ENCODE peak calls at places on chromosomes 16 and 17, in five cellular contexts. X, R, O, K and U are unnamed samples.

GRCh38 chr16:75029854-75030253 is 31.0 kb downstream of the ZNRF1 start:
- DNase-seq in X (no peak), R (no peak), K (no peak), O (no peak), U (no peak)

GRCh38 chr16:53711390-53711789 is 7.4 kb downstream of the FTO start:
- DNase-seq in K (no peak), X (no peak), O (no peak), R (no peak), U (no peak)

GRCh38 chr17:49585422-49586027 is 9.9 kb downstream of the NXPH3 start:
- DNase-seq in R (no peak), K (no peak), O (no peak), X (no peak), U (peak; percentile 63)

GRCh38 chr17:79424471-79425185 is 186.2 kb downstream of the RBFOX3 start:
- DNase-seq in K (no peak), X (no peak), O (no peak), R (no peak), U (no peak)

GRCh38 chr17:18951941-18952842 is at the start of gene SLC5A10:
- DNase-seq in O (no peak), R (no peak), K (no peak), X (no peak), U (no peak)

GRCh38 chr16:974606-975312 is 4.0 kb upstream of the LMF1 start:
- DNase-seq in K (no peak), R (no peak), X (no peak), O (no peak), U (no peak)

GRCh38 chr17:66604381-66604780 is 230.5 kb upstream of the CACNG5 start:
- DNase-seq in K (no peak), O (no peak), X (no peak), R (no peak), U (no peak)

GRCh38 chr16:69482410-69482951 is 58.1 kb downstream of the CYB5B start:
- DNase-seq in R (no peak), K (no peak), O (no peak), X (no peak), U (no peak)

GRCh38 chr17:57868007-57868774 is 18.3 kb upstream of the MRPS23 start:
- DNase-seq in R (peak; percentile 90), O (no peak), K (peak; percentile 20), X (peak; percentile 98), U (no peak)

DNA sequence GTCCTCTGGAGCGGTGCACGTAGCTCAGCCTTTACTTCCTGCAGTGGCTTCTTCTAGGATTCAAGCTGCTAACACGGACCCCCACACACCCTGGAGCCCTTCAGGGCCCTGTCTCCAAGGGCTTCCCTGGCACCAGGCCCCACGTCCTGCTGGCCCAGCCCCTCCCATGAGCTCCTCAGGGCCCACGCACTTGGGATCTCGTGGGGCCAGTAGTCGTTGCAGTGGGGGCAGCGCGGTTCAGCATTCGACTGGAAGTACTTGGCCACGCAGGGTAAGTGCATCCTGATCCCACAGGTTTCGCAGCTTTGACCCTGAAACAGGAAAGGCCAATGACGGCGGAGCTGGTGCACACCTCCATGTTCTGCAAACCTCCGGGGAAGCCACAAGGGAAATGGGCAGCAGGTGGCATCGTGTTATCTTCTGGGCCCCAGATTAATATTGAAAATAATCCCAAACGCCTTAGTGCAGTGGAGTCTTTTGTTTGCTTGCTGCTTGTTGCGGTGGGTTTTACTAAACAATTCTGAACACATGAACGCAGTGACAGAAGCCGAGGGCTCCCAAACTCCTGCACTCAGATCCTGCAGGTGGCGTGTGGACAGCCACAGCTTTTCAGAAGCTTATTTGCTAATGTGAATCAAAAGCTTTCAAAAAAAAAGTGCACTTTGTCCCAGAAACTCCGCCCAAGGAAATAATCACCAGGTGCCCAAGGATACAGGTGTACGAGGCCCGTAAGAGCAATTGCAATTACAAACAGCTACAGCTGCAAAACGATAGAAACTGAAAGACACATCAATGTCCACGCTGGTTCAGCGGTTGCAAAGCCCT is 22.4 kb downstream of the KDM8 start:
- DNase-seq in K (no peak), R (no peak), X (no peak), O (no peak), U (no peak)
- TF ChIP-seq CTCF in K (no peak), R (no peak), X (no peak), O (no peak), U (peak; percentile 19)

DNA sequence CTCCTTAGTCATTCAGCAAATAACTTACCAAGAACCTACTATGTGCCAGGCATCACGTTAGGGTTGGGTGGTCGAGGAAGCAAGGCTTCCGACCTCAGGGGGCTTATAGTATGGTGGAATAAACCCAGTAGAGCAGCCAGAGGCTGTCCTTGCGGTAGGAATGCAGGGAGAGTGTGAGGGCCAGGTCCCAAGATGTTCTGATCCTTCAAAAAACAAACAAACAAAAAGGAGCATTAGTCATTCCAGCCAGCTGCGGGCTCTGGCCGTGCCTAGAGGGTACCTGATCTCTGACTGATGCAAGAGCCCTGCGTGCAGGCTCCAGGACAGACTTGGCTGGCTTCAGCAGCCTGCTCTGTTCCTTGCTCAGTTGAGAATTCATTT is 18.2 kb downstream of the CYB5D2 start:
- DNase-seq in R (no peak), O (no peak), X (peak; percentile 31), K (no peak), U (peak; percentile 93)
- TF ChIP-seq CTCF in R (no peak), O (no peak), X (no peak), K (no peak), U (no peak)

GRCh38 chr16:56278196-56278855 is 87.0 kb downstream of the GNAO1 start:
- DNase-seq in X (no peak), R (no peak), K (no peak), O (no peak), U (no peak)

GRCh38 chr16:56279914-56280313 is 88.6 kb downstream of the GNAO1 start:
- DNase-seq in O (no peak), X (no peak), K (no peak), R (no peak), U (no peak)

GRCh38 chr16:56282455-56282854 is 91.2 kb downstream of the GNAO1 start:
- DNase-seq in K (no peak), R (no peak), X (peak; percentile 2), O (no peak), U (no peak)

GRCh38 chr16:56279132-56279531 is 87.8 kb downstream of the GNAO1 start:
- DNase-seq in R (no peak), X (no peak), O (peak; percentile 45), K (peak; percentile 17), U (no peak)

DNA sequence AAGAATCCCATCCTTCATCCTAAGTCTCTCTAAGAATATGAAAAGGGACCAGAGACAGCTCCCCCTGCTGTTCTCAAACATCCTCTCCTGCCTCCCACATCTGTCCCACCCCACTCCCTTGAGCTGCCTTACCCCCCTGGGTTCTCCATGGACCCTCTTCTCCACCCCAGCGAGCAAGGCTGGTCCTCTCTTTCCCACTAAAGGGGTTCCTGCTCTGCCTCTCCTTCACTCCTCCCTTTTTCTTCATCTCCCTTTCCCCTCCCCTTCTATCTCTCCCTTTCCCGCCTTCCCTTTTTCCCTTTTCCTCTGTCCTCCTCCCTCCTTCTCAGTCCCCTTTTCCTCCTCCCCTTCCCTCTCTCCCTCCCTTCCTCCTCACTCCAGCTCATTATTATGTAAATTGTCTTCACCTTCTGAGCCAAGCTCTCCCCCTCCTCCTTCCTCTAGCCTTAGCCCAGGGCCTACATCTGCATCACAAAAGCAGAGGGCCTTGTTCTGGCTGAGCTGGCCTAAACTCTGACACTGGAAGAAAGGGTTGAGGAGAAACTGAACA is 90.0 kb downstream of the GNAO1 start:
- DNase-seq in K (no peak), X (no peak), O (no peak), R (no peak), U (no peak)
- TF ChIP-seq CTCF in K (no peak), X (no peak), O (no peak), R (peak; percentile 59), U (peak; percentile 34)

DNA sequence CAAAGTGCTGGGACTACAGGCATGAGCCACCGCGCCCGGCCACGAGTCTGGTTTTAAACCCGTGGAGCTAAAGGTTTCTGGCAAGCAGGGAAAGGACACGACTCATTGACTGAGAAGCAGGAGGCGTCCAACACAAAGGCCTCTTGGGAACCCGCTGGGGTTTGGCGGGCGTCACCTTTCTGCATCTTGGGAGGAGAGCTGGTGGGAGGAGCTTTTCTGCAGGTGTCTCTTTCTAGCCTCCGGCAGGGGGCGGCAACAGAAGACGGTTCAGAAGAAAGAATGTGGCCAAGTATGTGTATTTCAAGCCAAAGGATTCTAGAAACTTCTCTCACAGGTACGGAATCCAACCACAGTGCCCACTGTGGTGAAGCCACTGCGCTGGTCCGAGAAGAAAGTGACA is 97.4 kb downstream of the MRM3 start:
- DNase-seq in K (peak; percentile 51), R (peak; percentile 89), X (peak; percentile 23), O (peak; percentile 62), U (peak; percentile 54)
- TF ChIP-seq CTCF in K (peak; percentile 56), R (peak; percentile 63), X (no peak), O (peak; percentile 69), U (peak; percentile 27)

GRCh38 chr16:57299719-57300386 is 15.4 kb upstream of the PLLP start:
- DNase-seq in K (peak; percentile 77), O (peak; percentile 74), R (peak; percentile 90), X (peak; percentile 84), U (peak; percentile 86)
- TF ChIP-seq CTCF in K (no peak), O (no peak), R (peak; percentile 9), X (no peak), U (no peak)

GRCh38 chr16:88005148-88005547 is 53.9 kb downstream of the BANP start:
- DNase-seq in K (no peak), O (no peak), X (peak; percentile 41), R (no peak), U (no peak)
- TF ChIP-seq CTCF in K (no peak), O (no peak), X (peak; percentile 6), R (peak; percentile 45), U (no peak)

GRCh38 chr17:28574536-28574935 is 2.2 kb downstream of the ALDOC start:
- DNase-seq in K (no peak), O (no peak), R (no peak), X (no peak), U (no peak)
- TF ChIP-seq CTCF in K (no peak), O (no peak), R (no peak), X (peak; percentile 2), U (no peak)